ENCODE peak calls at places on chromosome 12, in nine cellular contexts. I is sigmoid colon, W is prostate gland, E is stomach, J is K562, H is transverse colon, B is HepG2, T is Panc1, X is GM12878. N is an unnamed sample.

GRCh38 chr12:54006700-54007220 is 2.0 kb upstream of the HOXC8 start:
- DNase-seq in B (no peak), J (no peak), W (no peak), I (no peak), T (no peak), X (no peak), E (no peak), H (no peak), N (no peak)

GRCh38 chr12:80513211-80513610 is 69.2 kb downstream of the PTPRQ start:
- DNase-seq in H (no peak), X (no peak), E (no peak), J (no peak), B (no peak), T (no peak), W (no peak), I (no peak), N (no peak)

GRCh38 chr12:43098078-43098477 is 453.9 kb downstream of the ADAMTS20 start:
- DNase-seq in W (no peak), X (no peak), J (no peak), E (no peak), I (no peak), T (no peak), B (no peak), H (no peak), N (no peak)

GRCh38 chr12:92080390-92081285 is 65.0 kb downstream of the BTG1 start:
- DNase-seq in T (peak; percentile 73), I (no peak), X (no peak), J (no peak), W (peak; percentile 34), H (no peak), E (no peak), B (no peak), N (no peak)

GRCh38 chr12:102484017-102484731 is 3.8 kb upstream of the IGF1 start:
- DNase-seq in J (peak; percentile 73), X (peak; percentile 84), H (peak; percentile 54), B (peak; percentile 26), T (peak; percentile 18), I (peak; percentile 76), E (peak; percentile 52), W (peak; percentile 14), N (no peak)

GRCh38 chr12:130713581-130713991 is 2.5 kb downstream of the RIMBP2 start:
- DNase-seq in E (no peak), H (no peak), I (peak; percentile 56), X (no peak), J (no peak), W (no peak), T (no peak), B (no peak), N (no peak)

GRCh38 chr12:42180990-42181611 is 36.4 kb upstream of the GXYLT1 start:
- DNase-seq in T (no peak), J (no peak), H (no peak), I (no peak), W (no peak), B (peak; percentile 50), X (no peak), E (no peak), N (no peak)

GRCh38 chr12:102879-103168 is 36.3 kb downstream of the IQSEC3 start:
- DNase-seq in H (no peak), E (no peak), X (no peak), B (no peak), W (no peak), I (peak; percentile 52), T (no peak), J (no peak), N (no peak)

GRCh38 chr12:27525373-27525772 is 1.4 kb downstream of the PPFIBP1 start:
- DNase-seq in J (no peak), B (no peak), H (no peak), W (no peak), I (peak; percentile 72), X (no peak), T (no peak), E (no peak), N (no peak)

GRCh38 chr12:69987453-69988102 is 162.6 kb downstream of the MYRFL start:
- DNase-seq in W (peak; percentile 5), T (no peak), X (no peak), I (no peak), E (no peak), H (peak; percentile 64), J (no peak), B (peak; percentile 24), N (no peak)

GRCh38 chr12:53308276-53308675 is 8.8 kb downstream of the MYG1 start:
- DNase-seq in X (no peak), W (no peak), H (no peak), B (no peak), J (no peak), E (no peak), T (no peak), I (no peak), N (no peak)

GRCh38 chr12:66140726-66141125 is 10.2 kb upstream of the LLPH start:
- DNase-seq in E (no peak), B (no peak), W (no peak), X (no peak), H (no peak), T (no peak), I (no peak), J (no peak), N (no peak)

GRCh38 chr12:48442191-48442828 is 30.0 kb upstream of the ANP32D start:
- DNase-seq in T (no peak), H (no peak), E (no peak), X (no peak), B (peak; percentile 3), J (peak; percentile 25), W (no peak), I (no peak), N (no peak)

GRCh38 chr12:25482637-25483036 is 70.4 kb downstream of the LMNTD1 start:
- DNase-seq in J (no peak), X (no peak), T (no peak), W (no peak), B (no peak), H (no peak), E (no peak), I (no peak), N (no peak)

GRCh38 chr12:95215925-95216324 is 1.3 kb downstream of the FGD6 start:
- DNase-seq in J (peak; percentile 26), W (no peak), H (no peak), E (no peak), T (no peak), B (peak; percentile 30), I (no peak), X (no peak), N (no peak)

GRCh38 chr12:67415473-67415872 is 146.3 kb downstream of the CAND1 start:
- DNase-seq in J (peak; percentile 25), W (no peak), T (no peak), B (peak; percentile 9), E (no peak), H (no peak), I (no peak), X (no peak), N (no peak)

GRCh38 chr12:106506691-106507090 is 76.1 kb upstream of the RFX4 start:
- DNase-seq in W (no peak), J (no peak), H (no peak), X (no peak), B (no peak), E (no peak), I (no peak), T (no peak), N (no peak)

GRCh38 chr12:106517314-106517713 is 65.5 kb upstream of the RFX4 start:
- DNase-seq in X (no peak), B (no peak), T (no peak), J (no peak), I (no peak), W (no peak), H (no peak), E (no peak), N (no peak)

GRCh38 chr12:106508966-106509365 is 73.8 kb upstream of the RFX4 start:
- DNase-seq in J (no peak), H (no peak), X (no peak), B (no peak), I (no peak), W (no peak), T (no peak), E (no peak), N (no peak)

GRCh38 chr12:106511365-106511764 is 71.4 kb upstream of the RFX4 start:
- DNase-seq in I (no peak), B (no peak), X (no peak), T (no peak), J (no peak), H (no peak), W (no peak), E (no peak), N (no peak)
- H3K36me3 ChIP-seq in I (no peaks in the 10 kb centered on the region), B (peaks cover 8% of the 10 kb centered on the region), X (no peaks in the 10 kb centered on the region), T (no peaks in the 10 kb centered on the region), J (peaks cover 11% of the 10 kb centered on the region), H (no peaks in the 10 kb centered on the region), W (no peaks in the 10 kb centered on the region), E (no peaks in the 10 kb centered on the region), N (peaks cover 4% of the 10 kb centered on the region)

GRCh38 chr12:4269279-4269991 is 4.1 kb upstream of the CCND2 start:
- DNase-seq in W (no peak), J (peak; percentile 84), T (no peak), E (peak; percentile 68), H (peak; percentile 89), B (no peak), I (peak; percentile 95), X (no peak), N (no peak)
- TF ChIP-seq CTCF in W (peak; percentile 19), J (no peak), T (no peak), E (no peak), H (peak; percentile 32), B (no peak), I (no peak), X (peak; percentile 33), N (no peak)

GRCh38 chr12:132617822-132618682 is 524 bp upstream of the P2RX2 start:
- DNase-seq in E (no peak), B (no peak), J (no peak), X (no peak), I (no peak), T (no peak), H (no peak), W (no peak), N (no peak)

GRCh38 chr12:132618683-132619043 is at the start of gene P2RX2:
- DNase-seq in I (no peak), B (no peak), X (no peak), J (no peak), E (no peak), W (no peak), T (no peak), H (no peak), N (no peak)

GRCh38 chr12:132620113-132620892 is 1.7 kb downstream of the P2RX2 start:
- DNase-seq in W (no peak), B (no peak), T (no peak), I (no peak), H (no peak), E (no peak), J (no peak), X (no peak), N (no peak)

GRCh38 chr12:132620893-132621656 is 2.5 kb downstream of the P2RX2 start:
- DNase-seq in J (no peak), T (no peak), B (no peak), E (no peak), X (no peak), W (no peak), I (no peak), H (no peak), N (no peak)

GRCh38 chr12:132619301-132620112 is 931 bp downstream of the P2RX2 start:
- DNase-seq in T (no peak), X (no peak), I (no peak), W (no peak), J (no peak), B (no peak), E (no peak), H (no peak), N (no peak)
- TF ChIP-seq POLR2AphosphoS5 in T (no peak), X (no peak), I (no peak), W (no peak), J (no peak), B (no peak), E (no peak), H (no peak), N (no peak)

GRCh38 chr12:113329022-113329790 is 5.7 kb downstream of the SLC8B1 start:
- DNase-seq in J (no peak), T (no peak), H (no peak), X (no peak), E (no peak), W (no peak), B (no peak), I (no peak), N (no peak)
- H3K36me3 ChIP-seq in J (peaks cover 58% of the 10 kb centered on the region), T (no peaks in the 10 kb centered on the region), H (no peaks in the 10 kb centered on the region), X (no peaks in the 10 kb centered on the region), E (peaks cover 10% of the 10 kb centered on the region), W (no peaks in the 10 kb centered on the region), B (no peaks in the 10 kb centered on the region), I (no peaks in the 10 kb centered on the region), N (peaks cover 17% of the 10 kb centered on the region)